ENCODE peak calls at places on chromosomes 6 and 20, in four cellular contexts. H is GM23248, V is mammary epithelial cell, O is Peyer's patch. C is an unnamed sample. For H3K27me3 and H3K4me1, the result is how much of the 10 kb centered on the place peaks cover.

GRCh38 chr6:87919001-87919400 is 128.6 kb upstream of the SPACA1 start:
- DNase-seq in O (no peak), H (no peak), V (no peak), C (no peak)

GRCh38 chr6:134627707-134628106 is 309.8 kb upstream of the SGK1 start:
- DNase-seq in H (no peak), V (no peak), O (no peak), C (no peak)

GRCh38 chr6:35786810-35787209 is 6.0 kb downstream of the CLPSL1 start:
- DNase-seq in V (no peak), O (no peak), H (peak), C (no peak)

GRCh38 chr6:125781307-125781868 is 9.4 kb upstream of the NCOA7 start:
- DNase-seq in H (peak), V (no peak), O (no peak), C (peak)

GRCh38 chr6:9623985-9624384 is 790.9 kb downstream of the TFAP2A start:
- DNase-seq in V (no peak), H (peak), O (no peak), C (peak)

GRCh38 chr20:2738734-2739398 is 46.3 kb downstream of the EBF4 start:
- DNase-seq in H (no peak), V (no peak), O (no peak), C (no peak)

GRCh38 chr6:126380072-126380583 is 40.2 kb downstream of the CENPW start:
- DNase-seq in H (no peak), V (no peak), O (no peak), C (no peak)

GRCh38 chr6:27452496-27452897 is 20.4 kb downstream of the ZNF184 start:
- DNase-seq in H (peak), V (no peak), O (no peak), C (peak)

DNA sequence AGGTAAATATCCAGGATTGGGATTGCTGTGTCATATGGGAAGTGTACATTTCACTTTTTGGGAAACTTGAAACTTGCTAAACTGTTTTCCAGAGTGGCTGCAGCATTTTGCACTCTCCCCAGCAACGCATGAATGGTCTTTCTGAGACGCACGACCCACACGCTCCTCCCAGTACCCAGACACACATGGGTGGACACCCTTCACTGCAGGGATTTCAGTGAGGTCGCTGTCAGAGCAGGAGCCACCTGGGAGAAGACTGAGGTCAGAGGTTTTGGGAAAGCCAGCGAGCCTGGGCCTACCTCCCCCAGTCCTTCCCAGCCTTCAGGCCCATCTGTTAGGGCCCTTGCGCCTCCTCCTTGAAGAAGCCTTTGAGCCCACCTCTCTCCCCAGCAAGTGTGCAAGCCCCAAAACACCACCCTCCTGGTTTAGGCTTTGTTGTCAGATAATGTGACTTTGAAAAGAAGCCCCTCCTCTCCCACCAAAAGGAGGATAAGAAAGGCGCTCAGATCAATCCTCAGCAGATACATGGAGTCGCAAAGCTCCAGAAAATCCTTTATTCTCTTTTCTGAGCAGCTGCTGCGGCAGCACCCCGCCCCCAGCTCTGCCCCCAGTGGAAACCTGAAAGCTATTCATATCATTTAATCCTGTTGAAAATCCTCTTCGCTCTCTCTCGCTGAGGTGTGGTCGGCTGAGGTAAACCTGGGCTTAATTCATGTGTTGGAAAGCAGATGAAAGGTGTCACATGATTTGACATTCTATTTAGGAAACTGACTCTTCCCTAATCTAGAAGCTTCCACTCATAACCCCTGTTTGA is 12.8 kb upstream of the JAG1 start:
- DNase-seq in O (no peak), H (no peak), V (no peak), C (no peak)
- H3K27me3 ChIP-seq in O (under half), H (under half), V (under half), C (under half)

DNA sequence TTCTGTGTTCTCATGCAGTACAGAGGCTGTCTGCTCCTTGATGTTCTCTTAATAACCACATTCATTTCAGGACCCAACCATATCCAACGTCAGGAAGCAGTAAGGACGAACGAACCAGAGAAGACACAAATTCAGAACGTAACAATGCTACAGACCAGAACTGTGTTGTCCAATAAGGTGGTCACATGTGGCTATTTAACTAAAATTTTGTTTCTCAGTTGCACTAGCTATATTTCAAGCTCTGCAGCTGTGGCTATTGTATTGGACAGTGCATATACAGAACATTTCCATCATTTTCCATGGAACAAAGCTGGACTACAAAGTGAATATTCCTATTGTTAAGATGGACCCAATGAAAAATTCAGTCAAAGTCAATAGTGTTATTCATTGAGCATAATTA is 27.0 kb downstream of the MAP7 start:
- DNase-seq in H (no peak), V (no peak), O (no peak), C (no peak)
- H3K4me1 ChIP-seq in H (under half), V (under half), O (under half), C (under half)

GRCh38 chr20:46438156-46438750 is 31.8 kb upstream of the ELMO2 start:
- DNase-seq in H (peak), O (no peak), V (peak), C (peak)

GRCh38 chr20:46434597-46434996 is 28.2 kb upstream of the ELMO2 start:
- DNase-seq in O (no peak), H (no peak), V (no peak), C (no peak)

GRCh38 chr20:46430921-46431712 is 24.7 kb upstream of the ELMO2 start:
- DNase-seq in O (no peak), V (no peak), H (no peak), C (no peak)

GRCh38 chr20:46433051-46433450 is 26.6 kb upstream of the ELMO2 start:
- DNase-seq in O (no peak), V (peak), H (no peak), C (no peak)

DNA sequence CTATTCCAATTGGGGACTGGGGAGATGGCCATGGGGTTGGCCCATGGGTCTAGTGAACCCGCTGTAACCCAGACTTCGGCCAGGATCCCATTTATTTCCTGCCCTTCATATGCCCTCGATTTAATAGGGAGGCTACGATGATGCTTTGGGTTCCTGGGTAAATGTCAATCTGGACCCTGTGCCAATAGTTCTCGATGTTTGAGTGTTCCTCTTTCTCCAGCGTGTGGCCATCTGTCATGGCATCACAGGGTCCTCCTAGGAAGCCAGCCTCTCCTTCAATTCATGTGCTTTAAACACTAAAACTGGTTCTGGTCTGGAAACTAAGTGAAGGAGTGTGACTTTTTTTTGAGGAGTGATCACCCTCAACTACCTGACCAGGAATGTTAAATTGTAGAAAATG is 28.7 kb upstream of the ELMO2 start:
- DNase-seq in V (no peak), O (no peak), H (no peak), C (no peak)
- H3K27me3 ChIP-seq in V (under half), O (under half), H (under half), C (under half)

GRCh38 chr6:108658174-108658573 is 97.5 kb downstream of the FOXO3 start:
- DNase-seq in V (no peak), O (no peak), H (no peak), C (no peak)
- H3K4me1 ChIP-seq in V (under half), O (under half), H (half or more), C (half or more)

DNA sequence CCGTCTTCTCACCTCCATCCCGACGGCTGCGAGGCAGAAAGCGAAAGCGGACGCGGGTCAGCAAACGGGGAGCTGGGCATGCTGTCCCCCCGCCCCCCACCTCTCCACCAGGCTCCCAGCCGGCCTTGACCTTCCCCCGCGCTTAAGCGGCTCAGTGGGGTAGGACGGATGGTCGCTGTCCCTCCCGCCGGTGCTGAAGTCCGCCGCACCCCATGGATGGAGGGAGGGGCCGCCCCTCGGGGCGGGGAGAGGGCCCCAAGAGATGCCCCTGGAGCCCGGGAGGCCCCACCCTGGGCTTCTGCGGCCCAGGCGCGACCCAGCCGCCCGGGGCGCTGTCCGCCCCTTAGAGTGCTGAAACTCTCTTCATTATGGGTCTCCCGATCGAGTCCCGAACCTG is at the start of gene KCNB1:
- DNase-seq in V (peak), H (peak), O (no peak), C (peak)
- H3K27me3 ChIP-seq in V (under half), H (under half), O (under half), C (under half)

GRCh38 chr20:25251019-25251418 is 3.1 kb downstream of the PYGB start:
- DNase-seq in H (no peak), V (no peak), O (no peak), C (no peak)
- H3K4me1 ChIP-seq in H (under half), V (half or more), O (under half), C (half or more)

DNA sequence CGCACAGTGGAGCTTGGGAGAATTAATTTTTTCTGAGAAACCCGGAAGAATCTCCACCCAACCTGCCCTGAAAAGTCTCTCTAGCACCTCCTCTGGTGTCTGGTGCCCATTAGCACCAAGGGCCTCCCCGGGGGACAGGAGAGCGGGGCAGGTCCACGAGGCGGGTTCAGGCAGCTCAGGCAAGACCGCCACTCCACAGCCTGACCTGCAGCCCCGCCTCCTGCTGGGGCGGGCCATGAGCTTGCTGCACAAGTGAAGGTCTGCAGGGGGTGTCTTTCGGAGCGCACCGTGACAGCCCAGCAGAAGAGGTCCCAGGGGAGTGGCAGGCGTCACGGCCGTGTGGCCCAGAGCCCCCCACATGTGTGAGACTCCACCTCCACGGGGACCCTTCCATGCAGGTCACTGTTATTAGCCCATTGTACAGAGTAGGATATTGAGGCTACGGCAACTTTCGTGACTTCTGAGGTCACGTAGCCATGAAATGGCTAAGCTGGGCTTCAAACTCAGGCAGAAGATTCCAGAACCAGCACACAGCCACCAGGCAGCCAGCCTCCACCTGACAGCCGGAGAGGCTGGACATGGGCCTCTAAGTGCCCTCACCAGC is 63.9 kb upstream of the SLCO4A1 start:
- DNase-seq in O (no peak), V (no peak), H (no peak), C (no peak)
- H3K27me3 ChIP-seq in O (under half), V (under half), H (under half), C (half or more)

DNA sequence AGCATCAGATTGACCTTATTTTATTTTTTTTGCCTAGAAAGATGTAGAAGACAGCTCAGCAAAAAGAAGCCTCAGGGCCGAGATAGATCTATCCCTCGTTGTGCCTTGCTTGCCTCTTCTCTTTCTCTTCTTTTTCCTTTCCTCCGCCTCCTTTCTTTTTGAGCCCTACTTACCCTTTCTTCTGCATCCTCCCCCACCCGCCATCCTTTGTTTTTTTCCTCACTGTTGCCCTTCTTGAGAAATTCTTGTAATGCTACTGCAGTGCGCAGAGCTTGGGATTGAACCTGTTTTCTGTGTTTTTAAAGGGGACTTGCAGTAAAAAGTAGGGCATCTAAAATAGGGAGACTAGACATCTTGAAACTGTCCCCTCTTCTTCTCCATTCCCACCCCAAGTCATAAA is 18.6 kb downstream of the RALY start:
- DNase-seq in O (no peak), V (no peak), H (no peak), C (no peak)
- H3K4me1 ChIP-seq in O (under half), V (under half), H (under half), C (under half)

C was measured in adipocyte.